ENCODE peak calls at places on chromosomes 11 and 22, in five cellular contexts. F is A549, V is K562, P is HepG2, W is H1. H is an unnamed sample.

GRCh38 chr11:63574856-63575602 is 11.8 kb upstream of the PLAAT2 start:
- DNase-seq in F (no peak), V (no peak), P (peak; percentile 76), W (no peak), H (peak; percentile 27)

GRCh38 chr11:93570759-93571413 is 27.7 kb upstream of the SMCO4 start:
- DNase-seq in F (peak; percentile 35), V (no peak), P (peak; percentile 90), W (no peak), H (peak; percentile 62)

GRCh38 chr22:36745301-36745995 is 30.5 kb downstream of the IFT27 start:
- DNase-seq in F (no peak), V (no peak), P (no peak), W (no peak), H (no peak)

GRCh38 chr11:66068154-66068821 is 1.8 kb upstream of the PACS1 start:
- DNase-seq in F (peak; percentile 77), V (peak; percentile 82), P (peak; percentile 57), W (peak; percentile 68), H (peak; percentile 68)

GRCh38 chr11:130246270-130246669 is 68.4 kb downstream of the ZBTB44 start:
- DNase-seq in F (no peak), V (no peak), P (no peak), W (no peak), H (no peak)

GRCh38 chr11:84234011-84234410 is 947.8 kb upstream of the CCDC90B start:
- DNase-seq in F (no peak), V (no peak), P (no peak), W (no peak), H (no peak)

GRCh38 chr22:43828711-43829447 is 16.8 kb upstream of the EFCAB6 start:
- DNase-seq in F (no peak), V (no peak), P (no peak), W (no peak), H (peak; percentile 81)

GRCh38 chr11:102330226-102330625 is 12.9 kb downstream of the BIRC3 start:
- DNase-seq in F (no peak), V (no peak), P (no peak), W (no peak), H (peak; percentile 28)

GRCh38 chr22:35930933-35931332 is 97.7 kb downstream of the RBFOX2 start:
- DNase-seq in F (peak; percentile 29), V (peak; percentile 46), P (peak; percentile 78), W (no peak), H (peak; percentile 80)

GRCh38 chr11:108069947-108070346 is 51.4 kb upstream of the ACAT1 start:
- DNase-seq in F (no peak), V (no peak), P (no peak), W (no peak), H (peak; percentile 75)

GRCh38 chr11:26992031-26992541 is 1.8 kb upstream of the FIBIN start:
- DNase-seq in F (no peak), V (no peak), P (no peak), W (no peak), H (peak; percentile 93)

GRCh38 chr11:32312206-32312817 is 123.0 kb downstream of the WT1 start:
- DNase-seq in F (peak; percentile 24), V (no peak), P (no peak), W (no peak), H (peak; percentile 37)

GRCh38 chr11:85961930-85962363 is 106.8 kb downstream of the CCDC83 start:
- DNase-seq in F (no peak), V (no peak), P (no peak), W (no peak), H (peak; percentile 67)

GRCh38 chr22:35620624-35621245 is 3.6 kb upstream of the MB start:
- DNase-seq in F (no peak), V (no peak), P (no peak), W (no peak), H (peak; percentile 36)

GRCh38 chr11:73980001-73980960 is 2.4 kb downstream of the UCP2 start:
- DNase-seq in F (no peak), V (peak; percentile 76), P (peak; percentile 38), W (no peak), H (peak; percentile 20)

GRCh38 chr11:73982595-73982989 is at the start of gene UCP2:
- DNase-seq in F (peak; percentile 81), V (peak; percentile 91), P (no peak), W (no peak), H (peak; percentile 73)

GRCh38 chr11:73982990-73983763 is 534 bp upstream of the UCP2 start:
- DNase-seq in F (peak; percentile 99), V (peak; percentile 99), P (peak; percentile 94), W (peak; percentile 74), H (peak; percentile 85)

GRCh38 chr11:73981051-73981805 is 1.4 kb downstream of the UCP2 start:
- DNase-seq in F (no peak), V (no peak), P (no peak), W (no peak), H (no peak)

DNA sequence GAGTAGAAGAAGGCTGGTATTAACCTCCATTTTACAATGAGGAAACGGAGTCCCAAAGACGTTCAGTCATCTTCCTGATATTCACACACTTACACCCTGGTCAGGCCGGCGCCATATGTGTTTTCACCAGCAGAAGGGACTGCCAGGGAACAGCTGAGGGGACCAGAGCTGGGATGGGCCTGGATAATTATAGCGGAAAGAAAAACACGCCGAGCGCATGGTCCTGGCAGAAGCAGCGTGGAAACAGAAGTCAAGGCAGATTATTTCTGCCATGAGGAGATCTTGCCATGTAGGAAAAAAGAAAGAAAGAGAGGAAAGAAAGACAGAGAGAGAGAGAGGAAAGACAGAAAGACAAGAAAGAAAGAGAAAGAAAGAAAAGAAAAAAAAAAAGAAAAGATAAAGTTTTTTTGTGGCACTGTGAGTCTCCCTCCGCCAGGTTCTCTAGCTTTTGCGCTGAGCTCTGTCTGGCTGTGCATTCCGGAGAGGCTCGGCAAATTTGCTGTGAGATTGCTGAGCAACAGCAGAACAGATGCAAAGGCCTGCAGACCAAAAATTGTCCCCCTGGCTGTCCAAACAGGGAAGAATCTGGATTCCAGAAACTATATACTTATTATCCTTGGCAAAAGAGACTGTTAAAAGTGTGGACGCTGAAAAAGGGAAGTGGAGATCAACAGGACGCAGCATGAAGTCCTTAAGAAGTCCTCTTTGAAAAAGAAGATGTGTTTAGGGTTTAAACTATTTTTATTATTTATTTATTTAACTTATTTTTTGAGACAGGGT is 1.3 kb upstream of the UCP2 start:
- DNase-seq in F (no peak), V (no peak), P (no peak), W (no peak), H (no peak)
- TF ChIP-seq USF2 in F (no peak), V (no peak), P (peak; percentile 42), W (no peak), H (no peak)

DNA sequence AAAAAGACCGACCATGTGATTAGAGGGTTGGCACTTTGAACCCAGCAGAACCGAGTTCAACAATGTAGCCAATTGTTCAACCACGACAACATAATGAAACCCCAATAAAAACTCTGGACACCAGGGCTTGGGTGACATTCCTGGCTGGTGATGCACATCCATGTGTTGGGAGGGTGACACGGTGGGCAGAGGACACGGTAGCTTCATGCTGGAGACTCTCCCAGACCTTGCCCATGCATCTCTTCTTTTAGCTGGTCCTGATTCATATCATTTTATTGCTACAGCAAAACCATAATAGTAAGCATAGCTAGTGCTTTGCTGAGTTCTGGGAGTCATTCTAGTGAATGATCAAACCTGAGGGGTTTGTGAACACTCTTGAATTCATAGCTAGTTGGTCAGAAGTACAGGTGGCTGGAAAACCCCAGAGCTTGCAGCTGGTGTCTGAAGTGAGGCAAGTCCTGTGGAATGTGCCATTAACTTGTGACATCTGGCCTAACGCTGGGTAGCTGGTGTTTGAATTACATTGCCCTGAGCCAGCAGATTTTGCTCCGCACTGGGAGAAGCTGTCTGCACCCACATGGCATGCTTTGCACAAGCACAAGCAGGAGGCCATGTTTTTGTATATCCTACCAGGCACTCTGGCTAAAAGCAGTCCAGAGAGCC is 14.0 kb downstream of the RPUSD4 start:
- DNase-seq in F (no peak), V (no peak), P (no peak), W (no peak), H (peak; percentile 90)
- TF ChIP-seq MAFK in F (no peak), V (no peak), P (peak; percentile 40), W (no peak), H (peak; percentile 57)

DNA sequence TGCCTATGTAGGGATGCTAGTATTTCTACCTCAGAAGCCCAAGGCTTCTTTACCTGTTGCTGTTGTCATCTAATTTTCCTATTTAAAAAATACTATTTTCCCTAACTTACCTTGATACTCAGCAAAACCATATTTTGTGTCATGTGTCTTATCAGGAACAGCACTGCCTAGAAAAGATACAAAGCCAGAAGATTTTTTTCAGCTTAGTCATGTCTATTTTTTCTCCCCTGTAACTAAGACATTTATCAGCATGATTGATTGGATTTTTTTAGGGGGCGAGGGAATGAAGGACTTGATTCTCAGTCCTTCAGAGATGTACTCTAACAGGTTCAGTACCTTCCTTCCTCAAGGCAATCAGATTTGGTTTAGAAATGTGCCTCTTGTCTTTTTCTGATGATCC is 3.5 kb upstream of the PIK3IP1 start:
- DNase-seq in F (no peak), V (peak; percentile 40), P (no peak), W (no peak), H (peak; percentile 27)
- TF ChIP-seq USF2 in F (no peak), V (no peak), P (no peak), W (no peak), H (no peak)

GRCh38 chr22:37852418-37852817 is 3.2 kb downstream of the EIF3L start:
- DNase-seq in F (no peak), V (no peak), P (no peak), W (no peak), H (no peak)
- TF ChIP-seq MAFK in F (no peak), V (no peak), P (no peak), W (no peak), H (no peak)

GRCh38 chr22:46737976-46738641 is at the start of gene CERK:
- DNase-seq in F (peak; percentile 41), V (peak; percentile 81), P (peak; percentile 36), W (no peak), H (peak; percentile 62)

GRCh38 chr22:46737105-46737975 is 712 bp downstream of the CERK start:
- DNase-seq in F (peak; percentile 18), V (peak; percentile 54), P (no peak), W (no peak), H (peak; percentile 34)

GRCh38 chr22:46738642-46738960 is 549 bp upstream of the CERK start:
- DNase-seq in F (no peak), V (no peak), P (peak; percentile 30), W (no peak), H (no peak)

GRCh38 chr22:46740910-46741785 is 3.1 kb upstream of the CERK start:
- DNase-seq in F (no peak), V (no peak), P (no peak), W (no peak), H (no peak)

GRCh38 chr22:46738961-46739870 is 1.2 kb upstream of the CERK start:
- DNase-seq in F (peak; percentile 88), V (peak; percentile 22), P (peak; percentile 75), W (no peak), H (peak; percentile 72)
- TF ChIP-seq USF2 in F (peak; percentile 69), V (no peak), P (no peak), W (no peak), H (peak; percentile 52)

DNA sequence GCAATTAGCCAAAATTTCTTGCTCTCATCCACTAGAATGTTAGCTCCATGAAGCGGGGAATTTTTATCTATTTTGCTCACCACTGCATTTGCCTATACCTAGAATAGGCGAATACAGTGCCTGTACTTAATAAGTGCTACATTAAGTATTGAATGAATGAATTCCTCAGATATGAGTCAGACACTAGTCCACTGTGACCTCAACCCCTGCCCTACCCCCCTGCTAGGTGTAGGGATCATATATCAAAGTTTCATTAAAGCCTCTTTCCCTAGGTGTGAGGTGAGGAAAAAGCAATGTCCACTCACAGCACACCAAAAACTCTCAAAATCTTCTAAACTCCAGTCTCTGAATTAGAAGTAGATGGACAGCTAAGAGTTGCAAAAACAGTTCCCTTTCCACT is 9.7 kb upstream of the PSMA1 start:
- DNase-seq in F (no peak), V (no peak), P (peak; percentile 12), W (no peak), H (no peak)
- TF ChIP-seq MAFK in F (no peak), V (no peak), P (no peak), W (no peak), H (no peak)

H was measured in IMR-90.